ENCODE peak calls at places on chromosomes 13 and 19, in six cellular contexts. I, M, K, S, O and Q are unnamed samples.

GRCh38 chr13:102877285-102877684 is 31.5 kb downstream of the ERCC5 start:
- DNase-seq in K (no peak), I (no peak), S (no peak), O (no peak), M (no peak), Q (no peak)

GRCh38 chr13:110498765-110499164 is 62.8 kb downstream of the RAB20 start:
- DNase-seq in K (no peak), I (no peak), O (no peak), S (no peak), M (no peak), Q (no peak)

GRCh38 chr13:35144496-35144895 is 202.4 kb downstream of the NBEA start:
- DNase-seq in O (no peak), I (no peak), K (no peak), S (no peak), M (no peak), Q (no peak)

GRCh38 chr19:15142313-15142712 is 35.1 kb downstream of the SYDE1 start:
- DNase-seq in S (no peak), M (no peak), O (no peak), I (no peak), K (no peak), Q (no peak)

GRCh38 chr19:48680436-48681126 is 7.8 kb upstream of the NTN5 start:
- DNase-seq in O (no peak), M (no peak), K (no peak), I (no peak), S (no peak), Q (no peak)

GRCh38 chr13:40502236-40502635 is 164.2 kb downstream of the FOXO1 start:
- DNase-seq in O (no peak), S (no peak), K (no peak), I (no peak), M (no peak), Q (no peak)

GRCh38 chr19:1851581-1852293 is 3.5 kb upstream of the REXO1 start:
- DNase-seq in S (peak), O (no peak), K (peak), M (no peak), I (peak), Q (peak)

GRCh38 chr19:40614595-40615411 is 13.6 kb downstream of the LTBP4 start:
- DNase-seq in M (peak), I (no peak), S (peak), O (peak), K (peak), Q (peak)

GRCh38 chr19:35309481-35310279 is 17.7 kb downstream of the MAG start:
- DNase-seq in S (no peak), O (no peak), M (peak), I (no peak), K (no peak), Q (no peak)

GRCh38 chr19:55836340-55836739 is at the start of gene NLRP4:
- DNase-seq in I (no peak), M (no peak), K (no peak), S (no peak), O (no peak), Q (peak)

GRCh38 chr13:72565893-72566292 is 161.5 kb downstream of the MZT1 start:
- DNase-seq in K (no peak), O (no peak), S (no peak), I (peak), M (no peak), Q (peak)

GRCh38 chr13:28796938-28797257 is 23.2 kb upstream of the MTUS2 start:
- DNase-seq in S (no peak), K (no peak), M (no peak), O (no peak), I (no peak), Q (no peak)

GRCh38 chr13:24612726-24613125 is 67.5 kb upstream of the ATP12A start:
- DNase-seq in M (no peak), S (no peak), I (no peak), O (no peak), K (no peak), Q (no peak)

GRCh38 chr19:50720921-50721291 is 1.3 kb upstream of the SHANK1 start:
- DNase-seq in I (no peak), M (no peak), K (no peak), O (no peak), S (no peak), Q (no peak)

GRCh38 chr19:39078436-39079200 is 5.5 kb upstream of the ACP7 start:
- DNase-seq in K (no peak), M (no peak), O (no peak), I (no peak), S (no peak), Q (no peak)

GRCh38 chr19:4066682-4067395 is at the start of gene ZBTB7A:
- DNase-seq in S (peak), K (peak), M (peak), I (peak), O (peak), Q (peak)

GRCh38 chr13:54185101-54185500 is 1156.5 kb downstream of the OLFM4 start:
- DNase-seq in I (no peak), K (no peak), M (no peak), O (no peak), S (no peak), Q (peak)

GRCh38 chr13:111398196-111398595 is 77.8 kb downstream of the TEX29 start:
- DNase-seq in S (no peak), K (peak), M (no peak), O (no peak), I (no peak), Q (no peak)

GRCh38 chr13:91031508-91031907 is 316.0 kb upstream of the MIR17HG start:
- DNase-seq in S (no peak), O (no peak), M (no peak), K (no peak), I (no peak), Q (no peak)

GRCh38 chr19:49441210-49441959 is at the start of gene SLC17A7:
- DNase-seq in I (no peak), O (no peak), S (peak), K (peak), M (peak), Q (peak)

GRCh38 chr13:46893221-46893620 is 3.6 kb downstream of the HTR2A start:
- DNase-seq in I (no peak), S (no peak), M (no peak), K (no peak), O (no peak), Q (no peak)